ENCODE peak calls at places on chromosomes 5 and 9, in eight cellular contexts. A is GM12864, L is ecto neural progenitor cell, N is nephron progenitor cell, W is pons, X is left ventricle myocardium inferior, Z is Right ventricle myocardium superior, Y is type B pancreatic cell. B is an unnamed sample.

GRCh38 chr5:150778103-150778516 is 447 bp upstream of the SMIM3 start:
- DNase-seq in Y (no peak), W (no peak), N (no peak), A (no peak), L (no peak), X (no peak), Z (no peak), B (no peak)

GRCh38 chr5:179345429-179346321 is at the start of gene ADAMTS2:
- DNase-seq in Y (no peak), A (no peak), N (peak), X (peak), W (peak), L (no peak), Z (peak), B (no peak)

GRCh38 chr9:38039090-38039906 is 29.7 kb downstream of the SHB start:
- DNase-seq in N (peak), A (no peak), W (no peak), Z (no peak), Y (no peak), L (no peak), X (no peak), B (no peak)

GRCh38 chr5:1887400-1888360 is 5.0 kb upstream of the IRX4 start:
- DNase-seq in X (no peak), N (no peak), A (no peak), Z (peak), L (no peak), Y (no peak), W (no peak), B (no peak)

GRCh38 chr5:123582570-123583293 is 70.8 kb downstream of the CSNK1G3 start:
- DNase-seq in Z (no peak), X (no peak), A (no peak), N (no peak), L (no peak), Y (no peak), W (peak), B (no peak)

GRCh38 chr5:80245986-80246781 is 9.7 kb downstream of the SERINC5 start:
- DNase-seq in Z (no peak), X (no peak), N (no peak), Y (no peak), L (no peak), W (no peak), A (no peak), B (no peak)

GRCh38 chr9:123867034-123867433 is 62.9 kb downstream of the DENND1A start:
- DNase-seq in Z (no peak), X (no peak), A (no peak), L (no peak), N (no peak), Y (no peak), W (peak), B (no peak)

GRCh38 chr9:19231126-19232035 is 888 bp downstream of the DENND4C start:
- DNase-seq in A (no peak), L (no peak), Z (no peak), W (peak), N (no peak), Y (no peak), X (no peak), B (no peak)

GRCh38 chr5:146645382-146645781 is 129.4 kb upstream of the GPR151 start:
- DNase-seq in W (no peak), L (no peak), Y (no peak), A (no peak), Z (no peak), N (peak), X (no peak), B (no peak)

GRCh38 chr9:124598048-124598447 is 90.8 kb upstream of the NR5A1 start:
- DNase-seq in L (no peak), W (no peak), X (no peak), A (no peak), Z (no peak), N (no peak), Y (no peak), B (no peak)

GRCh38 chr5:107950774-107951173 is 280.0 kb upstream of the EFNA5 start:
- DNase-seq in W (no peak), A (no peak), L (no peak), N (no peak), X (no peak), Z (no peak), Y (no peak), B (no peak)

GRCh38 chr5:56319281-56320242 is 86.4 kb upstream of the ANKRD55 start:
- DNase-seq in W (no peak), N (no peak), Y (no peak), Z (peak), L (no peak), A (no peak), X (peak), B (no peak)

GRCh38 chr5:134798468-134798867 is 39.9 kb downstream of the DDX46 start:
- DNase-seq in A (peak), W (no peak), L (no peak), N (no peak), Z (no peak), X (no peak), Y (no peak), B (no peak)

GRCh38 chr9:97411789-97412627 is at the start of gene TDRD7:
- DNase-seq in X (peak), Z (peak), Y (peak), A (no peak), N (peak), L (peak), W (peak), B (peak)

GRCh38 chr5:169563369-169563768 is 20.2 kb upstream of the SPDL1 start:
- DNase-seq in X (no peak), L (no peak), A (no peak), Z (no peak), Y (no peak), W (no peak), N (no peak), B (no peak)

GRCh38 chr5:1449081-1449630 is 3.9 kb upstream of the SLC6A3 start:
- DNase-seq in Z (no peak), N (no peak), L (peak), W (no peak), X (no peak), A (no peak), Y (peak), B (no peak)

GRCh38 chr9:13088734-13089427 is 190.6 kb downstream of the MPDZ start:
- DNase-seq in W (peak), L (peak), N (peak), A (no peak), X (no peak), Z (no peak), Y (no peak), B (no peak)

GRCh38 chr5:22258139-22258538 is 595.0 kb downstream of the CDH12 start:
- DNase-seq in L (no peak), Y (no peak), X (no peak), W (no peak), N (no peak), A (no peak), Z (no peak), B (no peak)

GRCh38 chr5:93894471-93895354 is 153.3 kb upstream of the POU5F2 start:
- DNase-seq in L (no peak), Y (no peak), A (no peak), W (peak), Z (no peak), N (no peak), X (no peak), B (no peak)

GRCh38 chr9:129557192-129558036 is 63.5 kb downstream of the C9orf50 start:
- DNase-seq in Z (no peak), W (no peak), N (peak), A (no peak), Y (peak), X (no peak), L (peak), B (no peak)

GRCh38 chr5:3349704-3350565 is 245.7 kb upstream of the IRX1 start:
- DNase-seq in X (no peak), L (peak), N (no peak), A (no peak), Z (no peak), Y (peak), W (no peak), B (no peak)

GRCh38 chr9:128634111-128634510 is 22.5 kb downstream of the DYNC2I2 start:
- DNase-seq in L (no peak), Y (no peak), A (no peak), Z (no peak), X (no peak), W (no peak), N (no peak), B (no peak)

GRCh38 chr9:13975628-13976250 is 338.2 kb downstream of the NFIB start:
- DNase-seq in W (no peak), L (no peak), N (no peak), X (no peak), Y (no peak), Z (no peak), A (no peak), B (no peak)